ENCODE peak calls at places on chromosomes 6 and 20, in seven cellular contexts. I is GM12878; W is NCI-H1092; L is ascending aorta; U is activated CD8-positive, alpha-beta memory T cell treated with anti-CD3 and anti-CD28 coated beads, Interleukin-2, amount 50 U/mL, for 4 hours; J is naive thymus-derived CD8-positive, alpha-beta T cell; Q is activated CD4-positive, alpha-beta T cell treated with anti-CD3 and anti-CD28 coated beads, Interleukin-2, amount 10 ng/mL, durations not matched to agents 7 days and 5 days. S is an unnamed sample.

GRCh38 chr20:10419550-10420133 is 14.4 kb downstream of the MKKS start:
- DNase-seq in I (no peak), W (no peak), L (no peak), U (no peak), J (no peak), Q (no peak), S (no peak)

GRCh38 chr6:132687306-132687705 is 26.5 kb downstream of the VNN1 start:
- DNase-seq in I (no peak), W (no peak), L (no peak), U (no peak), J (no peak), Q (no peak), S (no peak)

GRCh38 chr20:13996265-13996664 is 949 bp downstream of the MACROD2 start:
- DNase-seq in I (no peak), W (no peak), L (no peak), U (no peak), J (no peak), Q (no peak), S (no peak)

GRCh38 chr6:165244524-165245247 is 64.7 kb downstream of the C6orf118 start:
- DNase-seq in I (no peak), W (no peak), L (no peak), U (no peak), J (no peak), Q (no peak), S (no peak)

GRCh38 chr6:166240889-166241288 is 67.3 kb downstream of the PRR18 start:
- DNase-seq in I (no peak), W (no peak), L (no peak), U (no peak), J (no peak), Q (no peak), S (no peak)

GRCh38 chr20:35307666-35308653 is 15.7 kb upstream of the FAM83C start:
- DNase-seq in I (no peak), W (no peak), L (peak; percentile 30), U (no peak), J (no peak), Q (no peak), S (no peak)

GRCh38 chr6:20266851-20267608 is 54.8 kb upstream of the MBOAT1 start:
- DNase-seq in I (peak; percentile 12), W (no peak), L (no peak), U (no peak), J (no peak), Q (no peak), S (no peak)

GRCh38 chr6:162109466-162110040 is 618.0 kb downstream of the PRKN start:
- DNase-seq in I (no peak), W (no peak), L (no peak), U (no peak), J (no peak), Q (no peak), S (no peak)

GRCh38 chr20:41577129-41578009 is 40.8 kb downstream of the CHD6 start:
- DNase-seq in I (no peak), W (no peak), L (no peak), U (no peak), J (no peak), Q (no peak), S (no peak)

GRCh38 chr20:20083796-20084195 is 31.5 kb downstream of the CFAP61 start:
- DNase-seq in I (peak; percentile 2), W (peak; percentile 28), L (no peak), U (no peak), J (peak; percentile 55), Q (no peak), S (no peak)

GRCh38 chr6:169172435-169172834 is 81.2 kb downstream of the THBS2 start:
- DNase-seq in I (no peak), W (no peak), L (peak; percentile 84), U (no peak), J (no peak), Q (no peak), S (no peak)

GRCh38 chr6:137780447-137781034 is 86.5 kb upstream of the TNFAIP3 start:
- DNase-seq in I (no peak), W (no peak), L (no peak), U (no peak), J (no peak), Q (no peak), S (no peak)

GRCh38 chr6:114707081-114707480 is 364.3 kb upstream of the HS3ST5 start:
- DNase-seq in I (no peak), W (peak; percentile 37), L (no peak), U (no peak), J (no peak), Q (no peak), S (no peak)

GRCh38 chr6:2729921-2730320 is 20.8 kb downstream of the MYLK4 start:
- DNase-seq in I (no peak), W (no peak), L (no peak), U (no peak), J (no peak), Q (no peak), S (no peak)

GRCh38 chr6:42013134-42013516 is 37.2 kb upstream of the TAF8 start:
- DNase-seq in I (no peak), W (no peak), L (no peak), U (no peak), J (no peak), Q (no peak), S (no peak)

GRCh38 chr6:161368514-161368913 is 94.7 kb upstream of the AGPAT4 start:
- DNase-seq in I (no peak), W (no peak), L (no peak), U (no peak), J (no peak), Q (no peak), S (no peak)

GRCh38 chr6:37308084-37308817 is 45.5 kb upstream of the RNF8 start:
- DNase-seq in I (no peak), W (peak; percentile 88), L (no peak), U (no peak), J (no peak), Q (no peak), S (no peak)

S was measured in B cell.